ENCODE peak calls at places on chromosomes 11 and 22, in four cellular contexts. O, H, C and X are unnamed samples.

GRCh38 chr11:97409141-97409540 is 1019.3 kb downstream of the JRKL start:
- DNase-seq in O (no peak), H (no peak), C (no peak), X (no peak)

GRCh38 chr22:32205974-32206773 is 1.3 kb upstream of the RFPL2 start:
- DNase-seq in O (no peak), H (no peak), C (no peak), X (no peak)

GRCh38 chr22:37496651-37497599 is 10.7 kb upstream of the MFNG start:
- DNase-seq in C (no peak), O (no peak), H (no peak), X (peak)

GRCh38 chr11:81497202-81497804 is 1236.4 kb downstream of the FAM181B start:
- DNase-seq in C (peak), O (no peak), H (peak), X (peak)

GRCh38 chr11:36492724-36493304 is 17.3 kb downstream of the TRAF6 start:
- DNase-seq in H (peak), O (no peak), C (peak), X (peak)

GRCh38 chr11:102244681-102245409 is 72.4 kb upstream of the BIRC3 start:
- DNase-seq in C (no peak), O (no peak), H (no peak), X (peak)

GRCh38 chr11:125593113-125593761 is 585 bp downstream of the STT3A start:
- DNase-seq in H (no peak), C (no peak), O (no peak), X (peak)

GRCh38 chr22:49705631-49706352 is 121.9 kb downstream of the BRD1 start:
- DNase-seq in H (no peak), C (peak), O (no peak), X (no peak)

GRCh38 chr11:11570823-11571222 is 51.0 kb downstream of the GALNT18 start:
- DNase-seq in C (no peak), H (no peak), O (no peak), X (no peak)

GRCh38 chr11:34355726-34356125 is 2.1 kb downstream of the ABTB2 start:
- DNase-seq in O (no peak), H (no peak), C (no peak), X (no peak)

GRCh38 chr11:113152500-113152899 is 161.9 kb upstream of the TTC12 start:
- DNase-seq in H (no peak), O (no peak), C (no peak), X (no peak)

GRCh38 chr11:120532511-120533196 is 21.1 kb downstream of the GRIK4 start:
- DNase-seq in O (no peak), H (no peak), C (no peak), X (peak)

GRCh38 chr11:10899542-10899830 is 41.6 kb upstream of the ZBED5 start:
- DNase-seq in C (peak), O (no peak), H (no peak), X (no peak)

GRCh38 chr11:70142171-70142875 is 60.8 kb upstream of the FADD start:
- DNase-seq in H (no peak), O (no peak), C (no peak), X (no peak)

GRCh38 chr22:37088108-37088605 is 21.4 kb downstream of the TMPRSS6 start:
- DNase-seq in O (no peak), C (peak), H (no peak), X (no peak)

GRCh38 chr11:119964136-119965025 is 173.5 kb downstream of the TRIM29 start:
- DNase-seq in C (no peak), H (no peak), O (no peak), X (peak)

GRCh38 chr22:45172872-45173585 is 9.3 kb downstream of the NUP50 start:
- DNase-seq in H (no peak), O (no peak), C (no peak), X (no peak)

GRCh38 chr11:4125141-4125540 is 30.5 kb downstream of the RRM1 start:
- DNase-seq in O (no peak), C (no peak), H (no peak), X (peak)

GRCh38 chr11:1832181-1832988 is 2.4 kb upstream of the SYT8 start:
- DNase-seq in O (peak), C (peak), H (no peak), X (peak)

GRCh38 chr11:120527111-120527748 is 15.7 kb downstream of the GRIK4 start:
- DNase-seq in H (no peak), O (no peak), C (no peak), X (peak)

GRCh38 chr22:17370036-17370765 is 941 bp downstream of the CECR2 start:
- DNase-seq in O (no peak), C (no peak), H (peak), X (no peak)

GRCh38 chr11:35235944-35236666 is 97.1 kb downstream of the CD44 start:
- DNase-seq in C (peak), H (no peak), O (peak), X (no peak)

GRCh38 chr11:21556936-21557335 is 635.9 kb upstream of the ANO5 start:
- DNase-seq in C (no peak), H (no peak), O (no peak), X (no peak)